ENCODE peak calls at places on chromosomes 4 and X, in six cellular contexts. G is neuronal stem cell, O is H9, F is mesenchymal stem cell, X is trophoblast cell, S is H1. H is an unnamed sample.

GRCh38 chr4:93759506-93759905 is 69.0 kb upstream of the ATOH1 start:
- DNase-seq in S (no peak), G (no peak), O (no peak), X (peak; percentile 11), F (no peak), H (no peak)

GRCh38 chr4:84632092-84632491 is 49.2 kb downstream of the CDS1 start:
- DNase-seq in O (no peak), G (no peak), X (no peak), F (peak; percentile 46), S (no peak), H (peak; percentile 85)

GRCh38 chr4:152996672-152997071 is 60.5 kb downstream of the FHDC1 start:
- DNase-seq in S (no peak), X (peak; percentile 18), G (no peak), O (no peak), F (no peak), H (no peak)

GRCh38 chr4:87014284-87014782 is 79.5 kb downstream of the AFF1 start:
- DNase-seq in G (no peak), O (no peak), X (no peak), S (no peak), F (no peak), H (peak; percentile 39)

GRCh38 chrX:27987862-27988646 is 6.8 kb upstream of the DCAF8L1 start:
- DNase-seq in O (no peak), G (no peak), S (no peak), F (no peak), X (no peak), H (no peak)

GRCh38 chr4:134298313-134298712 is 96.7 kb upstream of the PABPC4L start:
- DNase-seq in X (no peak), F (no peak), S (no peak), G (no peak), O (no peak), H (no peak)

GRCh38 chrX:56564182-56564885 is 907 bp downstream of the UBQLN2 start:
- DNase-seq in X (peak; percentile 85), G (peak; percentile 6), O (no peak), S (peak; percentile 37), F (peak; percentile 61), H (peak; percentile 49)

GRCh38 chrX:9466115-9466495 is 1.2 kb downstream of the TBL1X start:
- DNase-seq in X (no peak), G (no peak), F (peak; percentile 46), O (peak; percentile 41), S (peak; percentile 44), H (peak; percentile 21)

GRCh38 chrX:17738002-17738713 is 865 bp downstream of the SCML1 start:
- DNase-seq in X (peak; percentile 27), O (peak; percentile 41), S (peak; percentile 49), G (peak; percentile 14), F (peak; percentile 51), H (peak; percentile 24)

GRCh38 chr4:88674565-88674964 is 23.1 kb downstream of the NAP1L5 start:
- DNase-seq in F (no peak), G (no peak), O (no peak), S (no peak), X (no peak), H (peak; percentile 70)

GRCh38 chr4:125994024-125994423 is 679.3 kb downstream of the FAT4 start:
- DNase-seq in F (peak; percentile 13), S (no peak), G (no peak), X (no peak), O (no peak), H (peak; percentile 22)

GRCh38 chrX:9738146-9738545 is 27.5 kb downstream of the GPR143 start:
- DNase-seq in O (no peak), X (peak; percentile 72), F (peak; percentile 21), G (no peak), S (no peak), H (no peak)

GRCh38 chrX:131747173-131747572 is 203.3 kb downstream of the OR13H1 start:
- DNase-seq in X (peak; percentile 96), O (no peak), G (no peak), F (no peak), S (no peak), H (peak; percentile 90)

GRCh38 chrX:39759526-39760224 is 338.1 kb downstream of the BCOR start:
- DNase-seq in F (peak; percentile 63), G (no peak), S (no peak), X (peak; percentile 74), O (no peak), H (peak; percentile 78)

GRCh38 chr4:186587416-186588018 is 32.1 kb upstream of the MTNR1A start:
- DNase-seq in O (peak; percentile 42), F (peak; percentile 60), S (peak; percentile 80), G (peak; percentile 57), X (peak; percentile 76), H (peak; percentile 65)

GRCh38 chr4:74181225-74181624 is 23.3 kb downstream of the MTHFD2L start:
- DNase-seq in G (no peak), F (peak; percentile 54), S (no peak), X (no peak), O (no peak), H (peak; percentile 49)

GRCh38 chr4:185472063-185472542 is 570 bp upstream of the CCDC110 start:
- DNase-seq in F (peak; percentile 25), X (no peak), G (no peak), O (no peak), S (no peak), H (no peak)

GRCh38 chr4:161320377-161320776 is 843.4 kb downstream of the FSTL5 start:
- DNase-seq in X (peak; percentile 54), G (peak; percentile 14), F (peak; percentile 13), O (peak; percentile 55), S (no peak), H (no peak)

GRCh38 chr4:111802191-111802590 is 343.1 kb upstream of the FAM241A start:
- DNase-seq in G (no peak), X (peak; percentile 70), O (no peak), S (no peak), F (peak; percentile 62), H (no peak)

GRCh38 chr4:33914386-33914785 is 2329.9 kb downstream of the ARAP2 start:
- DNase-seq in G (no peak), S (no peak), F (no peak), O (no peak), X (no peak), H (no peak)

GRCh38 chrX:154369453-154370299 is 4.8 kb downstream of the FLNA start:
- DNase-seq in G (peak; percentile 84), O (peak; percentile 88), X (peak; percentile 51), F (peak; percentile 95), S (peak; percentile 65), H (peak; percentile 95)

GRCh38 chr4:152778656-152779512 is 646 bp downstream of the TIGD4 start:
- DNase-seq in F (no peak), X (peak; percentile 17), O (no peak), S (no peak), G (no peak), H (peak; percentile 3)

GRCh38 chr4:163343604-163344146 is at the start of gene NPY5R:
- DNase-seq in O (peak; percentile 51), X (no peak), S (peak; percentile 69), F (peak; percentile 16), G (peak; percentile 40), H (no peak)

GRCh38 chr4:4327652-4328121 is 37.6 kb downstream of the ZBTB49 start:
- DNase-seq in S (peak; percentile 86), X (peak; percentile 48), F (peak; percentile 39), G (peak; percentile 14), O (peak; percentile 93), H (no peak)

GRCh38 chrX:40175416-40176255 is 77.9 kb upstream of the BCOR start:
- DNase-seq in G (no peak), O (peak; percentile 69), S (peak; percentile 56), X (peak; percentile 72), F (peak; percentile 82), H (no peak)

GRCh38 chr4:39151120-39151713 is 31.1 kb upstream of the WDR19 start:
- DNase-seq in O (no peak), G (no peak), F (peak; percentile 51), S (no peak), X (no peak), H (peak; percentile 64)

GRCh38 chr4:22987861-22988260 is 295.1 kb downstream of the GBA3 start:
- DNase-seq in F (peak; percentile 7), O (no peak), X (no peak), G (no peak), S (no peak), H (peak; percentile 34)

GRCh38 chr4:30537462-30537861 is 182.7 kb upstream of the PCDH7 start:
- DNase-seq in G (no peak), S (no peak), X (peak; percentile 3), F (peak; percentile 92), O (no peak), H (peak; percentile 80)

GRCh38 chrX:130393451-130394074 is 8.1 kb upstream of the GPR119 start:
- DNase-seq in G (no peak), O (peak; percentile 57), F (peak; percentile 62), S (peak; percentile 50), X (peak; percentile 58), H (peak; percentile 45)
- H4K91ac ChIP-seq in G (no peak overlapping the region), O (no peak overlapping the region), F (no peak overlapping the region), S (no peak overlapping the region), X (no peak overlapping the region), H (no peak overlapping the region)

GRCh38 chr4:182616476-182616875 is 300.7 kb downstream of the DCTD start:
- DNase-seq in F (no peak), O (no peak), X (no peak), S (no peak), G (no peak), H (no peak)
- H4K91ac ChIP-seq in F (no peak overlapping the region), O (no peak overlapping the region), X (no peak overlapping the region), S (no peak overlapping the region), G (no peak overlapping the region), H (no peak overlapping the region)

GRCh38 chrX:93420635-93421034 is 252.7 kb downstream of the NAP1L3 start:
- DNase-seq in G (no peak), O (no peak), S (no peak), F (no peak), X (peak; percentile 31), H (no peak)
- H4K91ac ChIP-seq in G (no peak overlapping the region), O (no peak overlapping the region), S (no peak overlapping the region), F (no peak overlapping the region), X (no peak overlapping the region), H (no peak overlapping the region)

DNA sequence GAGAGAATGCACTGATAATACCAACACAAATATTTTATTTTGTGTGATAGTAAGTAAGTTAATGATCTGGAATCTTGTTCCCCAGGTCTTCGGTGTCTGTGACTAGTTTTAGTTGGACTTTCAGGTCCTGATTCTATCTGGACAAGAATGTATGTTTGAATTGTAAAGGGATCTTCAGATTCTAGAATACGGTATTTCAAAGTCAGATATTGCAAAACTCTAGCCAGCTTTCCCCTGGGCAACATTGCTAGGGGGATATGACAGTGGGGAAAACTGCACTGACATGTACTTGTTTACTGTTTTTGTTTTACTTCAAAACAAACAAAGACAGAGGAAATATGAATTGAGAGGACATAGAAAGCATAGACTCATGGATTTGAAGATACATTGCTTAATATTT is 489.0 kb downstream of the FAM133A start:
- DNase-seq in S (no peak), X (peak; percentile 87), O (no peak), F (no peak), G (no peak), H (no peak)
- H4K91ac ChIP-seq in S (no peak overlapping the region), X (no peak overlapping the region), O (no peak overlapping the region), F (no peak overlapping the region), G (no peak overlapping the region), H (no peak overlapping the region)

GRCh38 chr4:44545781-44546180 is 97.2 kb upstream of the KCTD8 start:
- DNase-seq in F (no peak), G (no peak), O (no peak), X (no peak), S (no peak), H (no peak)
- H4K91ac ChIP-seq in F (no peak overlapping the region), G (no peak overlapping the region), O (no peak overlapping the region), X (no peak overlapping the region), S (no peak overlapping the region), H (no peak overlapping the region)

GRCh38 chrX:32780109-32780508 is 431.2 kb downstream of the DMD start:
- DNase-seq in S (no peak), F (no peak), O (no peak), G (no peak), X (no peak), H (no peak)
- H4K91ac ChIP-seq in S (no peak overlapping the region), F (no peak overlapping the region), O (no peak overlapping the region), G (no peak overlapping the region), X (no peak overlapping the region), H (no peak overlapping the region)

H was measured in IMR-90.